ENCODE peak calls at places on chromosomes 4 and X, in six cellular contexts. T, I, E, M, Y and G are unnamed samples.

GRCh38 chrX:16212436-16212835 is 45.2 kb downstream of the MAGEB17 start:
- DNase-seq in Y (peak; percentile 35), M (no peak), T (no peak), E (peak; percentile 13), I (peak; percentile 13), G (no peak)

GRCh38 chr4:4415806-4416805 is 29.2 kb downstream of the NSG1 start:
- DNase-seq in Y (no peak), I (no peak), M (no peak), E (no peak), T (peak; percentile 67), G (no peak)

GRCh38 chr4:120843840-120844527 is 78.5 kb downstream of the PRDM5 start:
- DNase-seq in T (no peak), E (peak; percentile 33), I (no peak), M (no peak), Y (no peak), G (no peak)

GRCh38 chr4:184448828-184449227 is 25.5 kb downstream of the IRF2 start:
- DNase-seq in E (no peak), M (no peak), T (no peak), I (peak; percentile 30), Y (peak; percentile 76), G (no peak)

GRCh38 chrX:32599156-32599555 is 612.2 kb downstream of the DMD start:
- DNase-seq in E (no peak), T (no peak), I (no peak), Y (no peak), M (no peak), G (no peak)

GRCh38 chrX:150762258-150762867 is 69.2 kb downstream of the MTMR1 start:
- DNase-seq in I (no peak), M (no peak), E (no peak), T (no peak), Y (no peak), G (no peak)

GRCh38 chr4:113457886-113458285 is 303.7 kb downstream of the CAMK2D start:
- DNase-seq in Y (no peak), M (no peak), E (no peak), T (no peak), I (no peak), G (no peak)

GRCh38 chrX:20317873-20318272 is 51.2 kb upstream of the RPS6KA3 start:
- DNase-seq in E (no peak), M (no peak), I (no peak), Y (no peak), T (no peak), G (no peak)

GRCh38 chr4:116005037-116005805 is 891.8 kb upstream of the NDST4 start:
- DNase-seq in T (no peak), I (no peak), M (no peak), E (no peak), Y (no peak), G (no peak)

GRCh38 chrX:64394874-64395567 is at the start of gene MTMR8:
- DNase-seq in M (peak; percentile 58), Y (peak; percentile 38), I (peak; percentile 80), T (peak; percentile 81), E (peak; percentile 82), G (peak; percentile 52)

GRCh38 chr4:78409612-78410202 is 141.9 kb upstream of the ANXA3 start:
- DNase-seq in T (no peak), E (no peak), I (no peak), M (no peak), Y (peak; percentile 2), G (no peak)

GRCh38 chrX:45668686-45669443 is 468.2 kb upstream of the DIPK2B start:
- DNase-seq in Y (peak; percentile 98), T (no peak), E (no peak), I (no peak), M (no peak), G (no peak)

GRCh38 chr4:6262176-6262575 is 7.5 kb upstream of the WFS1 start:
- DNase-seq in T (no peak), Y (no peak), E (no peak), I (no peak), M (no peak), G (no peak)

GRCh38 chr4:32135642-32136041 is 1415.5 kb downstream of the PCDH7 start:
- DNase-seq in M (no peak), E (no peak), I (no peak), T (no peak), Y (peak; percentile 30), G (no peak)

GRCh38 chrX:77431227-77431626 is 16.0 kb upstream of the FGF16 start:
- DNase-seq in E (no peak), I (no peak), T (no peak), M (no peak), Y (peak; percentile 70), G (no peak)
- TF ChIP-seq CTCF in E (no peak), I (no peak), T (no peak), M (no peak), Y (peak; percentile 0), G (no peak)

GRCh38 chr4:72325215-72325614 is 243.8 kb downstream of the ADAMTS3 start:
- DNase-seq in M (no peak), E (peak; percentile 9), T (no peak), Y (no peak), I (no peak), G (no peak)
- TF ChIP-seq CTCF in M (no peak), E (no peak), T (no peak), Y (no peak), I (no peak), G (no peak)

GRCh38 chrX:47297874-47298273 is 65.1 kb downstream of the USP11 start:
- DNase-seq in E (peak; percentile 36), I (no peak), M (no peak), T (no peak), Y (no peak), G (no peak)
- TF ChIP-seq CTCF in E (no peak), I (no peak), M (no peak), T (no peak), Y (no peak), G (no peak)

DNA sequence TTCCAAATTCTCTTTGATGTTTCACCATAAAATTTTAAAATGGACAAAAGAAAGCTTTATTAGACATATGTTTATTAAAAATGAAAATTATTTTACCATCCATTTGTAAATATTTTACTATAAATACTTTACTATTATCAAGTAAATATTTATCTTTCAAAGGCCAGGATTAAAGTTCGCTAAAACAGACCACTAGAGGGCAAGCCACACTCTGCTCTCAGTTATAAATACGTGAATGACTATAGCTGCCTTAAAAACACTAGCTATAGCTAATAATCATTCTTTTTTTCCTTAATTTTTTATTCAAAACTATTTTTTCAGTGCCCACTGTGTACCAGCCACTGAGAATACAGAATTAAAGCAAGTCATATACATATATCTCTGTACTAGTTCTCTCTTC is 38.6 kb downstream of the UNC5C start:
- DNase-seq in I (no peak), Y (peak; percentile 21), M (no peak), T (no peak), E (peak; percentile 45), G (no peak)
- TF ChIP-seq CTCF in I (peak; percentile 13), Y (peak; percentile 52), M (no peak), T (peak; percentile 15), E (peak; percentile 74), G (peak; percentile 61)

GRCh38 chr4:139301821-139302611 is at the start of gene NDUFC1:
- DNase-seq in T (peak; percentile 81), Y (peak; percentile 36), E (peak; percentile 70), I (peak; percentile 82), M (peak; percentile 67), G (peak; percentile 48)
- TF ChIP-seq CTCF in T (no peak), Y (peak; percentile 5), E (no peak), I (peak; percentile 72), M (no peak), G (peak; percentile 31)

DNA sequence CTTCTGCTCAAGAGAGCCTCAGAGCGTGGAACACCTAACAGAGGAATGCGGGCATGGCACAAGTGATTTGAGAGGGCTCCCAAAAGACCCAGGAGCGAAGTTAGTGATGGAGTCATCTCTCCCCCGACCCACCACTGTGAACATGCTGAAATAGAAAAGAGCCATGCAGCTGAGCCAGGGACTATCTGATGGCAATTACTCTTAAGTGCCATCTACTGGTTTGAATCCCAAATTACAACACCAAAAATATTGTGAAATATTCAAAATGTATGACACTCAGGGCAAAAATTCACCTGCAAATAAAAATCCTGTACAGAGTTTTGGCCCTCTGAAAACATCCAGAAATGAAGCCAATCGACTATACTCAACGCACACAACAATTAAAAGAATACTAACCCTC is 2038.9 kb upstream of the ADGRL3 start:
- DNase-seq in I (no peak), M (no peak), E (no peak), T (no peak), Y (no peak), G (no peak)
- TF ChIP-seq CTCF in I (no peak), M (no peak), E (no peak), T (no peak), Y (no peak), G (no peak)

GRCh38 chr4:84971319-84971932 is 4.9 kb upstream of the WDFY3 start:
- DNase-seq in I (peak; percentile 10), T (no peak), E (peak; percentile 62), Y (peak; percentile 77), M (no peak), G (no peak)
- TF ChIP-seq CTCF in I (peak; percentile 60), T (peak; percentile 23), E (peak; percentile 74), Y (peak; percentile 48), M (no peak), G (peak; percentile 80)

DNA sequence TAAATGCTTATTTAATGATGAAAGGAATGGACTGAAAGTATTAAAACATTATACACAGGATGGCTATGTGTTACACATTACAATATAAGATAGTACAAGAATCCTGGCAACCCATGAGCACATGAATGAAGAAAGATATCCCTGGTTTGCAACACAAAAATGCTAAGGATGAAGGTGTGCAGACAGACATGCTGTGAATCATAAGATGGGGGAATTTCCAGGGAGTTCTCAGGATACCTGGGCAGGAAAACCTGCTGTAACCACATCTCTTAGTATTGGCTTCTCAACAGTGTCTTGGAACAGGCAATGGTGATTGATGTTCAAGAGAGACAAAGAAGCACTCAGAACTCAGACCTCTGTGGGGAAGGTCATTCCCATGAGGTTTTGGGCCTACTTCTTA is 23.9 kb upstream of the ANOS1 start:
- DNase-seq in T (no peak), I (no peak), E (no peak), Y (no peak), M (no peak), G (no peak)
- TF ChIP-seq CTCF in T (no peak), I (no peak), E (no peak), Y (no peak), M (no peak), G (no peak)

GRCh38 chr4:41260315-41260714 is 3.6 kb downstream of the UCHL1 start:
- DNase-seq in T (no peak), Y (no peak), M (no peak), I (no peak), E (no peak), G (no peak)

GRCh38 chr4:41257901-41258300 is 1.2 kb downstream of the UCHL1 start:
- DNase-seq in E (no peak), Y (no peak), T (no peak), I (no peak), M (no peak), G (no peak)

GRCh38 chr4:41257257-41257900 is 651 bp downstream of the UCHL1 start:
- DNase-seq in T (no peak), I (peak; percentile 10), Y (peak; percentile 36), E (peak; percentile 73), M (peak; percentile 18), G (peak; percentile 54)

GRCh38 chr4:41256740-41257256 is at the start of gene UCHL1:
- DNase-seq in Y (peak; percentile 76), M (peak; percentile 18), T (no peak), E (peak; percentile 76), I (no peak), G (no peak)

DNA sequence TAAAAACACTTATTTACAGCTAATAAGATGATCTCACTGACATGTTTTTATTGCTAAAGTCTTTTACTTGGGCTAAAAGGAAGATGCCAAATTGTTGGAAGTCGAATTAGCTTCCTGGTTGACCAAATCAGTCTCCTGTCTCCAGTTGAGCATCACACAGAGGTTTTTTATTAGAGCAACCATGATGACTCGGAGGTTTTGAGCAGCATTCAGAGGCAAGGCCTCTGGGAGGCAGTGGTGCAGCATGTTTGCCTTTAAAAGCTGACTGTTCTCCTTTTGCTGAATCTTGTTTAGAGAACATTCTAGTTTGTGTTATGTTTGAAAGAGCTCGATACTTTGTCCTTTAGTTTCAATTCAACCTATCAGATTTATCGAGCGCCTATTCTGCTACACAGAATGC is 2.1 kb downstream of the UCHL1 start:
- DNase-seq in T (no peak), M (no peak), E (peak; percentile 67), I (no peak), Y (peak; percentile 81), G (no peak)
- TF ChIP-seq CTCF in T (no peak), M (no peak), E (peak; percentile 55), I (no peak), Y (peak; percentile 56), G (peak; percentile 26)